ENCODE peak calls at places on chromosomes 16 and 17, in four cellular contexts. C is CD4-positive, CD25-positive, alpha-beta regulatory T cell; X is Panc1; L is PC-9. P is an unnamed sample.

GRCh38 chr17:78996781-78997201 is 12.8 kb downstream of the CANT1 start:
- DNase-seq in C (no peak), X (no peak), L (no peak), P (no peak)

GRCh38 chr17:80425835-80426426 is 11.0 kb downstream of the ENDOV start:
- DNase-seq in C (no peak), X (no peak), L (no peak), P (no peak)

GRCh38 chr17:65222216-65222738 is 85.1 kb downstream of the RGS9 start:
- DNase-seq in C (no peak), X (no peak), L (no peak), P (no peak)

GRCh38 chr16:19119564-19119963 is 5.8 kb downstream of the ITPRIPL2 start:
- DNase-seq in C (no peak), X (no peak), L (peak; percentile 91), P (no peak)

GRCh38 chr16:73064227-73064995 is 16.5 kb upstream of the ZFHX3 start:
- DNase-seq in C (no peak), X (no peak), L (no peak), P (no peak)

GRCh38 chr17:82922646-82923045 is 82.8 kb upstream of the ZNF750 start:
- DNase-seq in C (no peak), X (no peak), L (no peak), P (no peak)

GRCh38 chr16:47590472-47590871 is 129.3 kb downstream of the PHKB start:
- DNase-seq in C (no peak), X (no peak), L (no peak), P (no peak)

GRCh38 chr17:74883241-74883750 is 10.1 kb downstream of the FADS6 start:
- DNase-seq in C (no peak), X (no peak), L (no peak), P (no peak)

GRCh38 chr17:74126959-74127358 is 76.5 kb upstream of the RPL38 start:
- DNase-seq in C (no peak), X (no peak), L (no peak), P (no peak)

GRCh38 chr17:78133179-78133951 is 2.8 kb downstream of the TMC8 start:
- DNase-seq in C (no peak), X (no peak), L (no peak), P (no peak)

GRCh38 chr17:55053855-55054254 is 85.3 kb downstream of the STXBP4 start:
- DNase-seq in C (peak; percentile 10), X (no peak), L (no peak), P (no peak)

GRCh38 chr17:43034623-43035293 is 9.7 kb downstream of the RND2 start:
- DNase-seq in C (no peak), X (no peak), L (no peak), P (no peak)

GRCh38 chr17:79777166-79777843 is 643 bp upstream of the CBX2 start:
- DNase-seq in C (peak; percentile 53), X (no peak), L (no peak), P (peak; percentile 35)

GRCh38 chr17:32120086-32120485 is 22.2 kb upstream of the RHOT1 start:
- DNase-seq in C (no peak), X (no peak), L (no peak), P (no peak)

GRCh38 chr17:78335176-78335575 is 24.7 kb downstream of the SOCS3 start:
- DNase-seq in C (no peak), X (no peak), L (no peak), P (no peak)

GRCh38 chr16:72219282-72219681 is 47.3 kb upstream of the PMFBP1 start:
- DNase-seq in C (no peak), X (no peak), L (no peak), P (no peak)

GRCh38 chr17:44610871-44611270 is 45.4 kb upstream of the MEIOC start:
- DNase-seq in C (no peak), X (no peak), L (no peak), P (no peak)

GRCh38 chr17:64443086-64443760 is 5.7 kb upstream of the MILR1 start:
- DNase-seq in C (no peak), X (no peak), L (peak; percentile 95), P (no peak)

GRCh38 chr16:4347010-4347409 is 4.1 kb downstream of the PAM16 start:
- DNase-seq in C (no peak), X (no peak), L (no peak), P (no peak)

GRCh38 chr16:60329110-60329509 is 1595.0 kb upstream of the GOT2 start:
- DNase-seq in C (no peak), X (no peak), L (no peak), P (no peak)

GRCh38 chr16:27618611-27619380 is 68.9 kb downstream of the KATNIP start:
- DNase-seq in C (no peak), X (no peak), L (no peak), P (no peak)

GRCh38 chr17:77616243-77616731 is 342.2 kb upstream of the TNRC6C start:
- DNase-seq in C (no peak), X (no peak), L (no peak), P (no peak)

GRCh38 chr16:49019081-49019633 is 262.5 kb downstream of the CBLN1 start:
- DNase-seq in C (no peak), X (no peak), L (no peak), P (no peak)

GRCh38 chr17:50913120-50913519 is 47.0 kb upstream of the TOB1 start:
- DNase-seq in C (no peak), X (no peak), L (no peak), P (no peak)

GRCh38 chr16:89837014-89837546 is 8.8 kb downstream of the SPIRE2 start:
- DNase-seq in C (no peak), X (no peak), L (no peak), P (no peak)
- H3K4me3 ChIP-seq in C (no peak overlapping the region), X (no peak overlapping the region), L (no peak overlapping the region), P (no peak overlapping the region)

DNA sequence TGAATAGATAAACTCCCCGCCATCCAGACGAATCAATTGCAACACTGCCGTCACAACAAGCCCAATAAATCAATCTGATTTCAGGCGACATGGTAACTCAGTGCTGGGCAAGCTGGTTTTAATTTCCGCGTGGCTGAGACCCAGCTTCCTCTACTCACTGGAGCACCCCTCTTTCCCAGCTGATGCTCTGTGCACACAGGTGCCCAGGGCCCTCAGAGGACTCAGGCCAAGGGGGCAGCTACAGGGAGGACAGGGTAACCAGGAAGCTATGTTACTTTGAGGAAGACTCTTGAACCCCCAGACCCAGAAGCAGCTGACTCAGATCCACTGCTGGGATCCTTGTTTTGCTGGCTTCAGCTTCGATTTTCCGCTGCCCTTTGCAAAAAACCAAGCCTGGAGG is 10.8 kb upstream of the SEZ6 start:
- DNase-seq in C (no peak), X (no peak), L (no peak), P (no peak)
- H3K4me3 ChIP-seq in C (no peak overlapping the region), X (no peak overlapping the region), L (no peak overlapping the region), P (no peak overlapping the region)

DNA sequence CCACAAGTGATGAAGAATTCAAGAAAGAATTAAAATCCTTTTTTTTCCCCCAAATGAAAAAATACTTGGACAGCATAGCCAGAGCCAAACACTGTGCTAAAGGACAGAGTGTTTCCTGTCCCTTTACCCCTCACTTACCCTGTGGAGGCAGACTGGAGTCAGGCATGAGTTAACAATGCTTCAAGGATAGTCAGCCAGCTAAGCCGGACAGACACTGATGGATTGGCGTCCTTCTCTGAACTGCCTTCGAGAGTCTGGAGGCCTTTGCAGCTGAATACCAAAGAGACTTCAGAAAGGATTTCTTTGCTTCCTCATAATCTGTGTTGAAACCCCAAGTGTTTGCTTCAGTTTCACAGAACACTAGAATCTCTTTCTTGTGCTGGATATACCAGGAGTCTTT is 4.5 kb downstream of the METTL9 start:
- DNase-seq in C (no peak), X (no peak), L (no peak), P (no peak)
- H3K4me3 ChIP-seq in C (no peak overlapping the region), X (no peak overlapping the region), L (no peak overlapping the region), P (no peak overlapping the region)

GRCh38 chr17:39196820-39197331 is 593 bp downstream of the CACNB1 start:
- DNase-seq in C (no peak), X (no peak), L (no peak), P (no peak)

GRCh38 chr17:39194985-39195524 is 2.4 kb downstream of the CACNB1 start:
- DNase-seq in C (no peak), X (no peak), L (no peak), P (no peak)

GRCh38 chr17:39196191-39196819 is 1.2 kb downstream of the CACNB1 start:
- DNase-seq in C (no peak), X (no peak), L (no peak), P (no peak)

GRCh38 chr17:39194089-39194984 is 3.1 kb downstream of the CACNB1 start:
- DNase-seq in C (no peak), X (no peak), L (no peak), P (no peak)

GRCh38 chr17:39195568-39196160 is 1.8 kb downstream of the CACNB1 start:
- DNase-seq in C (peak; percentile 27), X (no peak), L (no peak), P (no peak)
- H3K4me3 ChIP-seq in C (peak overlapping the region; percentile 41), X (no peak overlapping the region), L (no peak overlapping the region), P (no peak overlapping the region)

GRCh38 chr16:89828199-89828869 is at the start of gene SPIRE2:
- DNase-seq in C (peak; percentile 56), X (no peak), L (peak; percentile 40), P (peak; percentile 32)
- H3K4me3 ChIP-seq in C (no peak within 1 kb of the TSS), X (peak within 1 kb of the TSS; percentile 61), L (peak within 1 kb of the TSS; percentile 77), P (peak within 1 kb of the TSS; percentile 18)